ENCODE peak calls at places on chromosome 6, in four cellular contexts. H, U, W and X are unnamed samples.

GRCh38 chr6:41937472-41937871 is 4.1 kb downstream of the CCND3 start:
- DNase-seq in U (no peak), H (no peak), W (no peak), X (no peak)

GRCh38 chr6:2072450-2072849 is 173.0 kb downstream of the GMDS start:
- DNase-seq in H (no peak), W (peak), U (no peak), X (peak)

GRCh38 chr6:155351273-155352129 is 37.2 kb upstream of the TFB1M start:
- DNase-seq in U (no peak), H (no peak), W (no peak), X (no peak)

GRCh38 chr6:158960046-158960445 is 40.0 kb downstream of the RSPH3 start:
- DNase-seq in W (no peak), U (no peak), H (no peak), X (no peak)

GRCh38 chr6:151313060-151313459 is 73.3 kb downstream of the AKAP12 start:
- DNase-seq in U (no peak), W (no peak), H (no peak), X (no peak)

GRCh38 chr6:16265351-16266341 is 27.3 kb downstream of the GMPR start:
- DNase-seq in H (no peak), U (no peak), W (no peak), X (no peak)

GRCh38 chr6:15389759-15390723 is 144.2 kb downstream of the JARID2 start:
- DNase-seq in U (peak), H (no peak), W (peak), X (peak)

GRCh38 chr6:164693934-164694333 is 615.5 kb downstream of the C6orf118 start:
- DNase-seq in U (no peak), W (no peak), H (no peak), X (no peak)

GRCh38 chr6:12637960-12638641 is 78.5 kb upstream of the PHACTR1 start:
- DNase-seq in W (peak), U (peak), H (no peak), X (peak)

GRCh38 chr6:75207211-75207984 is 1.5 kb upstream of the COL12A1 start:
- DNase-seq in H (no peak), U (no peak), W (peak), X (peak)

GRCh38 chr6:46410330-46410953 is 80.8 kb downstream of the RCAN2 start:
- DNase-seq in W (peak), H (peak), U (no peak), X (peak)

GRCh38 chr6:104809116-104809515 is 50.6 kb downstream of the HACE1 start:
- DNase-seq in H (no peak), U (no peak), W (no peak), X (no peak)

GRCh38 chr6:120557554-120557953 is 776.7 kb downstream of the TBC1D32 start:
- DNase-seq in W (no peak), H (no peak), U (no peak), X (no peak)

GRCh38 chr6:33761922-33762629 is 15.4 kb upstream of the IP6K3 start:
- DNase-seq in U (peak), W (peak), H (peak), X (peak)

GRCh38 chr6:137266032-137266586 is 46.9 kb upstream of the IFNGR1 start:
- DNase-seq in W (no peak), H (no peak), U (no peak), X (no peak)

GRCh38 chr6:149405823-149406765 is 6.0 kb downstream of the SUMO4 start:
- DNase-seq in W (peak), H (no peak), U (no peak), X (peak)

GRCh38 chr6:157649311-157650260 is 173.5 kb upstream of the SNX9 start:
- DNase-seq in W (no peak), U (no peak), H (no peak), X (no peak)

GRCh38 chr6:37587776-37588744 is 88.4 kb upstream of the CCDC167 start:
- DNase-seq in W (no peak), H (no peak), U (no peak), X (no peak)

GRCh38 chr6:26331809-26332226 is 33.2 kb upstream of the BTN3A2 start:
- DNase-seq in U (no peak), W (peak), H (no peak), X (peak)

GRCh38 chr6:11101417-11101816 is 7.8 kb downstream of the SMIM13 start:
- DNase-seq in U (no peak), H (no peak), W (no peak), X (no peak)

GRCh38 chr6:28134716-28135115 is 7.0 kb upstream of the ZKSCAN8 start:
- DNase-seq in W (no peak), U (no peak), H (no peak), X (no peak)

GRCh38 chr6:32192608-32193039 is at the start of gene GPSM3:
- DNase-seq in U (no peak), W (peak), H (no peak), X (peak)